ENCODE peak calls at places on chromosomes 2 and 18, in four cellular contexts. N is central memory CD4-positive, alpha-beta T cell; B is adrenal gland; A is H9. R is an unnamed sample.

GRCh38 chr18:33116376-33116775 is 324.1 kb downstream of the CCDC178 start:
- DNase-seq in B (no peak), N (no peak), A (no peak), R (peak; percentile 46)

GRCh38 chr2:147327636-147328035 is 517.2 kb upstream of the ACVR2A start:
- DNase-seq in A (no peak), N (no peak), B (no peak), R (no peak)

GRCh38 chr18:52236134-52236533 is 103.9 kb upstream of the DCC start:
- DNase-seq in N (no peak), A (no peak), B (no peak), R (no peak)

GRCh38 chr2:38806001-38806400 is 28.0 kb downstream of the GEMIN6 start:
- DNase-seq in N (no peak), A (no peak), B (no peak), R (no peak)

GRCh38 chr2:69017080-69017479 is 4.1 kb downstream of the ANTXR1 start:
- DNase-seq in N (no peak), A (no peak), B (no peak), R (no peak)

GRCh38 chr18:8987250-8987649 is 115.2 kb upstream of the NDUFV2 start:
- DNase-seq in B (no peak), N (no peak), A (no peak), R (no peak)

GRCh38 chr2:239156516-239157265 is 244.1 kb downstream of the HDAC4 start:
- DNase-seq in N (no peak), A (peak; percentile 19), B (peak; percentile 50), R (peak; percentile 32)

GRCh38 chr18:45103319-45104070 is 422.8 kb downstream of the SETBP1 start:
- DNase-seq in N (no peak), B (no peak), A (no peak), R (no peak)

GRCh38 chr2:172247203-172247602 is 144.5 kb upstream of the DLX2 start:
- DNase-seq in A (no peak), N (no peak), B (no peak), R (peak; percentile 47)